ENCODE peak calls at places on chromosomes 4 and X, in ten cellular contexts. K is A549, V is DND-41, E is aorta, D is skeletal muscle cell, X is SJSA1, F is K562, Y is fibroblast of pulmonary artery, Z is fibroblast of lung, L is psoas muscle. U is an unnamed sample.

GRCh38 chr4:156941940-156942548 is 29.6 kb downstream of the PDGFC start:
- DNase-seq in K (peak), V (no peak), E (peak), D (peak), X (peak), F (no peak), Y (peak), Z (peak), L (no peak), U (no peak)

GRCh38 chr4:26238782-26239647 is 81.8 kb upstream of the RBPJ start:
- DNase-seq in K (no peak), V (no peak), E (no peak), D (peak), X (peak), F (no peak), Y (peak), Z (peak), L (no peak), U (no peak)

GRCh38 chr4:52935317-52935716 is 73.2 kb downstream of the RASL11B start:
- DNase-seq in K (no peak), V (no peak), E (no peak), D (no peak), X (no peak), F (no peak), Y (no peak), Z (no peak), L (no peak), U (no peak)

GRCh38 chrX:129188223-129188622 is 335.1 kb downstream of the SMARCA1 start:
- DNase-seq in K (no peak), V (no peak), E (no peak), D (no peak), X (no peak), F (no peak), Y (no peak), Z (no peak), L (no peak), U (no peak)

GRCh38 chr4:159248383-159249178 is 145.7 kb downstream of the RAPGEF2 start:
- DNase-seq in K (no peak), V (no peak), E (no peak), D (peak), X (peak), F (no peak), Y (peak), Z (peak), L (no peak), U (no peak)

GRCh38 chr4:118282692-118283091 is 70.1 kb downstream of the PRSS12 start:
- DNase-seq in K (no peak), V (no peak), E (no peak), D (peak), X (no peak), F (peak), Y (peak), Z (peak), L (peak), U (no peak)

GRCh38 chrX:141724186-141724585 is 25.6 kb upstream of the SPANXD start:
- DNase-seq in K (no peak), V (no peak), E (no peak), D (no peak), X (no peak), F (no peak), Y (no peak), Z (no peak), L (no peak), U (no peak)

GRCh38 chrX:120664081-120664480 is 34.2 kb upstream of the C1GALT1C1 start:
- DNase-seq in K (no peak), V (no peak), E (no peak), D (no peak), X (peak), F (peak), Y (peak), Z (peak), L (no peak), U (no peak)

GRCh38 chr4:107183155-107183774 is 147.2 kb upstream of the DKK2 start:
- DNase-seq in K (peak), V (peak), E (no peak), D (peak), X (peak), F (peak), Y (peak), Z (peak), L (no peak), U (peak)

GRCh38 chr4:42398448-42399355 is 1.4 kb downstream of the SHISA3 start:
- DNase-seq in K (no peak), V (no peak), E (no peak), D (no peak), X (no peak), F (no peak), Y (no peak), Z (no peak), L (peak), U (no peak)

GRCh38 chr4:153419029-153419428 is 47.1 kb upstream of the TMEM131L start:
- DNase-seq in K (no peak), V (no peak), E (no peak), D (no peak), X (no peak), F (no peak), Y (no peak), Z (no peak), L (no peak), U (no peak)
- H3K4me3 ChIP-seq in K (no peak), V (no peak), E (no peak), D (no peak), X (no peak), F (no peak), Y (no peak), Z (no peak), L (no peak), U (no peak)

GRCh38 chrX:16125520-16126149 is 2.3 kb downstream of the GRPR start:
- DNase-seq in K (no peak), V (no peak), E (no peak), D (no peak), X (no peak), F (no peak), Y (no peak), Z (no peak), L (no peak), U (no peak)
- H3K4me3 ChIP-seq in K (no peak), V (no peak), E (no peak), D (no peak), X (no peak), F (no peak), Y (no peak), Z (no peak), L (no peak), U (no peak)

GRCh38 chr4:128161138-128161537 is 100.0 kb downstream of the LARP1B start:
- DNase-seq in K (no peak), V (no peak), E (no peak), D (no peak), X (no peak), F (no peak), Y (no peak), Z (no peak), L (no peak), U (no peak)

GRCh38 chr4:128155874-128156456 is 94.9 kb downstream of the LARP1B start:
- DNase-seq in K (no peak), V (no peak), E (no peak), D (no peak), X (no peak), F (no peak), Y (no peak), Z (no peak), L (no peak), U (no peak)

GRCh38 chr4:128159967-128160366 is 98.9 kb downstream of the LARP1B start:
- DNase-seq in K (no peak), V (no peak), E (no peak), D (peak), X (peak), F (no peak), Y (peak), Z (peak), L (no peak), U (no peak)

GRCh38 chr4:128162434-128162833 is 101.3 kb downstream of the LARP1B start:
- DNase-seq in K (no peak), V (no peak), E (no peak), D (no peak), X (peak), F (no peak), Y (peak), Z (peak), L (no peak), U (no peak)

DNA sequence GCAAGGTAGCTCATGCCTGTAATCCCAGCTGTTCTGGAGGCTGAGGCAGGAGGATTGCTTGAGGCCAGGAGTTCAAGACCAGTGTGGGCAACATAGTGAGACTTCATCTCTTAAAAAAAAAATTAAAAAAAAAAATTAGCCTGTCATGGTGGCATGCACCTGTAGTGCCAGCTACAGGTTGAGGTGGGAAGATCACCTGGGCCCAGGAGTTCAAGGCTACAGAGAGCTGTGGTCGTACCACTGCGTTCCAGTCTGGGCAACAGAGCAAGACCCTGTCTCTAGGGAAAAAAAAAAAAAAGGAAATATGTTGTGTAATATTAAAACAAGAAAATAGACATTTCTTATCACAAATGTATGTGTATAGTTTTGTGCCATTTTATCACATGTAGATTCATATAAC is 97.8 kb downstream of the LARP1B start:
- DNase-seq in K (no peak), V (no peak), E (no peak), D (no peak), X (no peak), F (no peak), Y (no peak), Z (no peak), L (no peak), U (no peak)
- H3K4me3 ChIP-seq in K (no peak), V (no peak), E (no peak), D (no peak), X (no peak), F (no peak), Y (no peak), Z (no peak), L (no peak), U (no peak)

DNA sequence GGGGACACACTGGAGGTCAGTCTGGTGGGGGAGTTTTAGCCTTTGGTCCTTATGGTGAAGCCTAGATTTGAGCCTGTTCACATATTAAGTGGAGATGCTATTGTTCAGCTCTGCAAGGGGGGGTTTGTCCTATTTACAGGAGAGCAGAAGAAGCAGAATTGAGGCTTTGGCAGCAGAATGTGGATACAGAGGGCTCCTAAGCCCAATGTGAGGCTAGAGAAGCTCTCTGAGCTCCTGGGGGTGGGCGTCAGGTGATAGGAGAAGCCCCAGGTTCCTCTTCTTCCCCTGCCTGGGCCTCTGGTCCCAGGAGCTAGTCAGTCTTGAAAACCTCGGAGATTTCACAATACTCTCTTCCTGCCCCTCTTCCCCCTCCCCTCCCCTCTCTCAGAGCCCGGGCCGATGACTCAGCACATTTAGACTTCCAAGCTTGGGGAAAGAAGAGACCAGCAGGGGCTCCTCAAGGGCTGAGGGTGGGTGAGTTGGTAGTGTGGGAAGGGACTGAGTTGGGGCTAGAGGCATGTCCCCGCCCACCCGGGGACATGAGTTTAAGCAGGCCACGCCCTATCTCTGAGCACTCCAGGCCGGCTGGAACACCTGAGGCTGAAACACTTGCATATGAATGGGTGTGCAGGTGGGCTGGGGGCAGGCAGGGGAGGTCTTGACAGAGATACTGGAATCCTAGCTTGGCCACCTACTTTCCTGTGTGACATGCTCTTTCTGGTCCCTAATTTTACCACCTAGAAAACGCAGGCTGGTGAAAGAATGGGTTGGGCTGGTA is 3.4 kb downstream of the TFE3 start:
- DNase-seq in K (peak), V (peak), E (peak), D (peak), X (peak), F (peak), Y (peak), Z (peak), L (peak), U (peak)
- H3K4me3 ChIP-seq in K (peak), V (peak), E (no peak), D (peak), X (peak), F (peak), Y (peak), Z (peak), L (peak), U (peak)

DNA sequence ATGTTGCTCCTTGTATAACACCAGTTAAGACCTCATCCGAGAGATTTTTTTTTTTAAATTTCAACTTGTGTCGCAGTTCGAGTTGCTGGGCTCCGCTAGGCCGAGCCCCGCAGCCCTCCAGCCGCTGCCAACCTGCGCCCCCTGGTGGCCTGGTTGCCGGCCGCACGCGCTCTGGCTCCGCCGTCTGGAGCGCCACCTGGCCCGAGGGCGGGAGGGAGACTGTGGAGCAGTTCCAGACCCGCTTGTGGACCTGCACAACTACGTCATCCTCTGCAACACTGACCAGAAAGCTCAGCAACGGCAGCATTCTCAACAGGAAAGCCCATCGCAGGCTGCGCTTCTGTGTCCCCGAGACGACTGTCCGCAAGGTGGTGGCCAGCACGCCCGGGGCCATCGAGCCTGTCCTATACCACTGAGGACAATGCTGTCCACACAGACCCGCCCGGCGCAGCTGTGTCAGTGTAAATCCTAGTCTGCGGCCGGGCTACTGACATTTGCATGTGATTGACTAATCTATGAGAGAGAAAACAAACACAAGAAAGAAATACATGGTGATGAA is 39.1 kb downstream of the ARL9 start:
- DNase-seq in K (peak), V (peak), E (peak), D (peak), X (peak), F (peak), Y (peak), Z (peak), L (peak), U (peak)
- H3K4me3 ChIP-seq in K (peak), V (no peak), E (no peak), D (peak), X (peak), F (peak), Y (peak), Z (peak), L (peak), U (no peak)